ENCODE peak calls at places on chromosomes 4 and X, in four cellular contexts. Z is brain microvascular endothelial cell, T is lower lobe of right lung, G is fibroblast of lung. M is an unnamed sample.

GRCh38 chr4:102219143-102219542 is 126.1 kb downstream of the SLC39A8 start:
- DNase-seq in Z (no peak), T (no peak), G (no peak), M (no peak)

GRCh38 chrX:78555401-78555980 is 103.6 kb downstream of the RTL3 start:
- DNase-seq in G (peak; percentile 2), Z (no peak), T (no peak), M (no peak)

GRCh38 chr4:14918336-14918735 is 83.9 kb upstream of the CPEB2 start:
- DNase-seq in G (no peak), T (no peak), Z (no peak), M (no peak)

GRCh38 chrX:21747523-21747922 is 10.4 kb downstream of the SMPX start:
- DNase-seq in T (no peak), G (no peak), Z (no peak), M (no peak)

GRCh38 chr4:52846502-52846901 is 15.6 kb upstream of the RASL11B start:
- DNase-seq in G (no peak), Z (no peak), T (no peak), M (no peak)

GRCh38 chr4:7371122-7371941 is 63.4 kb downstream of the PSAPL1 start:
- DNase-seq in T (no peak), Z (peak; percentile 62), G (no peak), M (no peak)

GRCh38 chr4:67087897-67088296 is 457.4 kb downstream of the CENPC start:
- DNase-seq in G (no peak), Z (peak; percentile 12), T (no peak), M (no peak)

GRCh38 chrX:119502727-119503483 is 34.7 kb downstream of the SLC25A5 start:
- DNase-seq in G (peak; percentile 12), Z (peak; percentile 27), T (peak; percentile 72), M (no peak)

GRCh38 chr4:36244257-36245084 is at the start of gene ARAP2:
- DNase-seq in G (peak; percentile 12), Z (no peak), T (peak; percentile 83), M (peak; percentile 95)

GRCh38 chrX:55135171-55135570 is 46.4 kb downstream of the PAGE2 start:
- DNase-seq in Z (peak; percentile 12), T (no peak), G (peak; percentile 39), M (no peak)

GRCh38 chrX:38206542-38206941 is 14.1 kb downstream of the SRPX start:
- DNase-seq in T (no peak), G (no peak), Z (no peak), M (no peak)

GRCh38 chrX:15563056-15563455 is 37.7 kb downstream of the ACE2 start:
- DNase-seq in T (no peak), Z (no peak), G (no peak), M (no peak)

GRCh38 chr4:25949166-25949748 is 35.2 kb downstream of the SMIM20 start:
- DNase-seq in G (peak; percentile 16), T (no peak), Z (no peak), M (no peak)

GRCh38 chrX:84475101-84475500 is 27.2 kb downstream of the HDX start:
- DNase-seq in G (no peak), Z (no peak), T (no peak), M (no peak)

GRCh38 chr4:148787831-148788477 is 345.7 kb upstream of the NR3C2 start:
- DNase-seq in Z (no peak), T (no peak), G (peak; percentile 43), M (no peak)

GRCh38 chr4:175536852-175537453 is 275.1 kb downstream of the GPM6A start:
- DNase-seq in T (no peak), G (peak; percentile 74), Z (peak; percentile 71), M (no peak)

GRCh38 chrX:134525086-134525792 is 65.3 kb downstream of the HPRT1 start:
- DNase-seq in G (no peak), T (no peak), Z (peak; percentile 59), M (no peak)

GRCh38 chr4:185213829-185214228 is 4.4 kb downstream of the SNX25 start:
- DNase-seq in G (no peak), Z (no peak), T (no peak), M (no peak)

GRCh38 chrX:153469811-153470410 is 465 bp downstream of the HAUS7 start:
- DNase-seq in T (no peak), G (no peak), Z (no peak), M (no peak)

GRCh38 chr4:128869801-128870509 is 60.5 kb downstream of the JADE1 start:
- DNase-seq in Z (no peak), T (no peak), G (no peak), M (no peak)

GRCh38 chr4:128871948-128872347 is 62.4 kb downstream of the JADE1 start:
- DNase-seq in Z (peak; percentile 95), G (peak; percentile 92), T (no peak), M (no peak)

GRCh38 chr4:128866281-128866680 is 56.8 kb downstream of the JADE1 start:
- DNase-seq in T (no peak), G (no peak), Z (no peak), M (no peak)

GRCh38 chr4:128866691-128867090 is 57.2 kb downstream of the JADE1 start:
- DNase-seq in Z (no peak), T (no peak), G (no peak), M (no peak)

GRCh38 chr4:128868758-128869157 is 59.3 kb downstream of the JADE1 start:
- DNase-seq in T (no peak), G (no peak), Z (no peak), M (no peak)
- H3K36me3 ChIP-seq in T (peaks cover 95% of the 10 kb centered on the region), G (peaks cover 15% of the 10 kb centered on the region), Z (peaks cover 48% of the 10 kb centered on the region), M (peaks cover 77% of the 10 kb centered on the region)

DNA sequence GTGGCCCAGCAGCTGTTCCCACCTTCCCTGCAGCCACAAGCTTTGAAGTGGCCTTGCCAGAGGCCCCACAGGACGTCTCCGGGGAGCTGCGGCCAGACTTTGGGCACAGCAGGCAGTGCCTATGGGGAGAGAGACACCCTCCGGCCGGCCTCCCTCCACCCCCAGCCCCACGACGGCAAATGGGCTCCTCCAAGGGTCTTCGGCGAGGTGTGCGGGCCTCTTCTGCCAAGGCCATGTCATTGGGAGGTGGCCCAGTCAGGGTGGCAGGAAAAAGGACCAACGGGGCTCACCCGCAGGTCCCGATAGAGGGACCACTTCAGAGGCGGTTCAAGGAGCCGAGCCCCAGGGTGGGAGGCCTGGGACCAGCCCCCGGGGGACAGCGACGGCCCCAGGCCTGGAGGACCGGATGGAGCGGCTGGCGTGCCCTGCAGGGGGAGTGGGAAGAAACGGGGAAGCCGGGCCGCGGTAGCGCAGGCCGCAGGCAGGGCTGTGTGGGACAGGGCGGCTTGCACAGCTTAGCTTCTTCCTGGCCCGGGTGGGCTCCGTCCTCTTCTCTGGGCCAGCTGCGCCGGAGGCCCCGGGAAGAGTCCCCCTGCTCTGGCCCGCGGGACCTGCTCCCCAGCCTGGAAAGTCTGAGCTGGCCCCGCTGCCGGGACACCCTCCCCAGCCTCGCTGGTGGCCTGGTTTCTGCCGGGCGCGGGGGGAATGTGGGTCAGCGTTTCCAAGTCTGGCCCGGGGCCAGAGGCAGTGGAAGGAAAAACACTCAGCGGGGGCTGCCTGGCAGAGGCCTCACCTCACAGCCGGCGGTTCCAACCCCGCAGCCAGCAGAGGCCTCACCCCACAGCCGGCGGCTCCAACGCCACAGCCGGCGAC is 21.9 kb upstream of the SPON2 start:
- DNase-seq in Z (no peak), T (no peak), G (peak; percentile 68), M (peak; percentile 78)
- TF ChIP-seq CTCF in Z (peak; percentile 16), T (no peak), G (no peak), M (no peak)

GRCh38 chr4:55876387-55876786 is 22.9 kb downstream of the EXOC1 start:
- DNase-seq in T (no peak), Z (no peak), G (no peak), M (no peak)

GRCh38 chr4:55884851-55885219 is 31.4 kb downstream of the EXOC1 start:
- DNase-seq in Z (no peak), G (no peak), T (no peak), M (no peak)

GRCh38 chr4:55884093-55884850 is 30.8 kb downstream of the EXOC1 start:
- DNase-seq in T (no peak), Z (no peak), G (no peak), M (no peak)

GRCh38 chr4:55879224-55879623 is 25.8 kb downstream of the EXOC1 start:
- DNase-seq in G (no peak), Z (no peak), T (no peak), M (no peak)

DNA sequence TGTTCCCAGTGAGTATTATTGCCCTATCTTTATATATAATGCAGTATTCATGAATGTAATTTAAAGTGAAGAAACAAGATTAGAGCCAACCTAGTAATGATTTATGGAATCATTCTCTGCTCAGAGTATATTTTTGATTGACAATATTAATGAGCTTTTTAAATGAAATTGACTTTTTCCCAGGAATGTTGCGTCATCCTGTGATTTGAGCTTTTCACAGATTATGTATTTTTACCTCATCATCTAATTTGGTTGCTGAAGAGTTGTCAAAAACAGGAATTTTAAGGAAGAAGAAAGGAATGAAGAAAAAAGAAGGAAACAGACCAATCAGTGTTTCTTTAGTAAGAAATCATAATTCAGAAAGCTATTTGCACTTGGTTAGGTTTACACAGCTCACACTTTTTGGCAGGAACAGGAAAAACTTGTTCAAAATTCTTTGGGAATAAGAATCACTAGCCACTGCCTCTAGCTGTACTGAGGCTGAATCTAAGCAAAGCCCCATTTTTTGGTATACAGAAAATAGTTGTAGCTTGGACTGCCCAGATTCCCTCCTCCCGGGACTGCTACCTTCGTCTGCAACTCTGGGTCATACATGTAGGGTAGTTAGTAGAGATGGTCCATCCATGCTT is 27.3 kb downstream of the EXOC1 start:
- DNase-seq in T (no peak), G (no peak), Z (no peak), M (no peak)
- H3K36me3 ChIP-seq in T (peaks cover 77% of the 10 kb centered on the region), G (peaks cover 5% of the 10 kb centered on the region), Z (peaks cover 25% of the 10 kb centered on the region), M (peaks cover 64% of the 10 kb centered on the region)

GRCh38 chr4:86014599-86014998 is 345.3 kb downstream of the MAPK10 start:
- DNase-seq in Z (peak; percentile 55), G (no peak), T (no peak), M (no peak)
- TF ChIP-seq CTCF in Z (no peak), G (no peak), T (no peak), M (no peak)

GRCh38 chr4:121811122-121811521 is 10.0 kb downstream of the EXOSC9 start:
- DNase-seq in T (no peak), G (no peak), Z (no peak), M (no peak)
- H3K36me3 ChIP-seq in T (peaks cover 100% of the 10 kb centered on the region), G (peaks cover 3% of the 10 kb centered on the region), Z (peaks cover 15% of the 10 kb centered on the region), M (no peaks in the 10 kb centered on the region)

GRCh38 chrX:2351999-2352995 is 148.5 kb downstream of the DHRSX start:
- DNase-seq in G (peak; percentile 88), T (no peak), Z (peak; percentile 94), M (no peak)
- TF ChIP-seq CTCF in G (no peak), T (no peak), Z (peak; percentile 15), M (no peak)

GRCh38 chr4:2827071-2827873 is 16.4 kb upstream of the ADD1 start:
- DNase-seq in T (peak; percentile 31), G (no peak), Z (no peak), M (peak; percentile 62)
- H3K36me3 ChIP-seq in T (peaks cover 94% of the 10 kb centered on the region), G (peaks cover 23% of the 10 kb centered on the region), Z (peaks cover 65% of the 10 kb centered on the region), M (no peaks in the 10 kb centered on the region)

GRCh38 chr4:81380364-81380853 is 91.3 kb downstream of the RASGEF1B start:
- DNase-seq in T (no peak), G (no peak), Z (no peak), M (no peak)

GRCh38 chr4:81377231-81377630 is 94.5 kb downstream of the RASGEF1B start:
- DNase-seq in Z (no peak), G (no peak), T (no peak), M (no peak)

GRCh38 chr4:81376720-81377119 is 95.0 kb downstream of the RASGEF1B start:
- DNase-seq in T (no peak), Z (no peak), G (no peak), M (no peak)

GRCh38 chr4:81378398-81378797 is 93.3 kb downstream of the RASGEF1B start:
- DNase-seq in G (peak; percentile 15), T (no peak), Z (no peak), M (no peak)

GRCh38 chr4:81375745-81376144 is 96.0 kb downstream of the RASGEF1B start:
- DNase-seq in Z (no peak), G (no peak), T (no peak), M (no peak)
- TF ChIP-seq CTCF in Z (no peak), G (no peak), T (no peak), M (no peak)

M was measured in left lung.